ENCODE peak calls at places on chromosomes 16 and 17, in four cellular contexts. U is neuronal stem cell, S is mesenchymal stem cell, H is IMR-90. Y is an unnamed sample.

GRCh38 chr17:75183999-75184884 is 1.5 kb upstream of the SUMO2 start:
- DNase-seq in U (no peak), S (no peak), H (no peak), Y (no peak)

GRCh38 chr16:12538667-12539081 is 265.0 kb downstream of the CPPED1 start:
- DNase-seq in U (no peak), S (peak), H (no peak), Y (no peak)

GRCh38 chr17:72684405-72685020 is 408.0 kb downstream of the SLC39A11 start:
- DNase-seq in U (no peak), S (no peak), H (no peak), Y (no peak)

GRCh38 chr16:29147710-29148425 is 163.0 kb downstream of the LAT start:
- DNase-seq in U (no peak), S (no peak), H (no peak), Y (no peak)

GRCh38 chr17:74356640-74357465 is 4.8 kb downstream of the BTBD17 start:
- DNase-seq in U (no peak), S (no peak), H (no peak), Y (peak)

GRCh38 chr17:50118076-50118827 is 11.7 kb downstream of the SAMD14 start:
- DNase-seq in U (no peak), S (no peak), H (no peak), Y (no peak)

GRCh38 chr16:8819635-8820034 is 22.0 kb downstream of the PMM2 start:
- DNase-seq in U (no peak), S (no peak), H (no peak), Y (no peak)

GRCh38 chr17:36463916-36464764 is 22.3 kb upstream of the ZNHIT3 start:
- DNase-seq in U (peak), S (peak), H (peak), Y (peak)

GRCh38 chr16:3959148-3959547 is 78.6 kb upstream of the CREBBP start:
- DNase-seq in U (no peak), S (peak), H (peak), Y (no peak)

GRCh38 chr17:63961355-63962207 is 11.1 kb downstream of the SCN4A start:
- DNase-seq in U (peak), S (peak), H (peak), Y (peak)

GRCh38 chr17:28347261-28347891 is 10.0 kb downstream of the POLDIP2 start:
- DNase-seq in U (no peak), S (peak), H (peak), Y (peak)

GRCh38 chr17:57215317-57215716 is 41.0 kb upstream of the MSI2 start:
- DNase-seq in U (no peak), S (peak), H (no peak), Y (no peak)

GRCh38 chr17:73118876-73119485 is 26.5 kb upstream of the SLC39A11 start:
- DNase-seq in U (no peak), S (no peak), H (no peak), Y (no peak)

GRCh38 chr16:57152096-57153093 is 33.4 kb downstream of the PSME3IP1 start:
- DNase-seq in U (no peak), S (no peak), H (no peak), Y (no peak)

GRCh38 chr17:29133146-29133713 is 47.0 kb downstream of the MYO18A start:
- DNase-seq in U (no peak), S (peak), H (peak), Y (peak)

GRCh38 chr16:27843800-27844199 is 219.7 kb downstream of the GSG1L start:
- DNase-seq in U (no peak), S (no peak), H (no peak), Y (peak)

GRCh38 chr16:53515259-53515658 is 12.2 kb upstream of the AKTIP start:
- DNase-seq in U (no peak), S (no peak), H (peak), Y (no peak)

GRCh38 chr17:50560931-50561750 is 626 bp downstream of the CACNA1G start:
- DNase-seq in U (no peak), S (no peak), H (no peak), Y (peak)

GRCh38 chr17:48392836-48393235 is 37.2 kb downstream of the SKAP1 start:
- DNase-seq in U (no peak), S (peak), H (no peak), Y (no peak)

GRCh38 chr16:70593544-70593943 is 52.8 kb upstream of the IL34 start:
- DNase-seq in U (no peak), S (no peak), H (no peak), Y (no peak)

GRCh38 chr16:57534881-57535658 is 1.3 kb downstream of the CCDC102A start:
- DNase-seq in U (no peak), S (no peak), H (no peak), Y (peak)

GRCh38 chr16:1822801-1823200 is 3.8 kb downstream of the HAGH start:
- DNase-seq in U (no peak), S (no peak), H (no peak), Y (no peak)

GRCh38 chr16:23947838-23948237 is 112.1 kb downstream of the PRKCB start:
- DNase-seq in U (no peak), S (no peak), H (no peak), Y (no peak)

GRCh38 chr17:35057332-35057915 is 6.1 kb downstream of the RFFL start:
- DNase-seq in U (no peak), S (no peak), H (no peak), Y (no peak)

GRCh38 chr17:72519598-72519936 is 398.7 kb downstream of the SOX9 start:
- DNase-seq in U (no peak), S (no peak), H (no peak), Y (no peak)

GRCh38 chr16:87812200-87812656 is 46.4 kb upstream of the KLHDC4 start:
- DNase-seq in U (no peak), S (no peak), H (no peak), Y (no peak)

GRCh38 chr16:87806246-87806607 is 40.4 kb upstream of the KLHDC4 start:
- DNase-seq in U (no peak), S (peak), H (peak), Y (no peak)

GRCh38 chr16:87808108-87808507 is 42.3 kb upstream of the KLHDC4 start:
- DNase-seq in U (no peak), S (no peak), H (no peak), Y (no peak)

GRCh38 chr16:87806608-87807546 is 41.1 kb upstream of the KLHDC4 start:
- DNase-seq in U (no peak), S (peak), H (peak), Y (peak)

GRCh38 chr16:87809150-87809902 is 43.5 kb upstream of the KLHDC4 start:
- DNase-seq in U (no peak), S (no peak), H (peak), Y (no peak)
- H3K9ac ChIP-seq in U (no peak), S (no peak), H (no peak), Y (no peak)

DNA sequence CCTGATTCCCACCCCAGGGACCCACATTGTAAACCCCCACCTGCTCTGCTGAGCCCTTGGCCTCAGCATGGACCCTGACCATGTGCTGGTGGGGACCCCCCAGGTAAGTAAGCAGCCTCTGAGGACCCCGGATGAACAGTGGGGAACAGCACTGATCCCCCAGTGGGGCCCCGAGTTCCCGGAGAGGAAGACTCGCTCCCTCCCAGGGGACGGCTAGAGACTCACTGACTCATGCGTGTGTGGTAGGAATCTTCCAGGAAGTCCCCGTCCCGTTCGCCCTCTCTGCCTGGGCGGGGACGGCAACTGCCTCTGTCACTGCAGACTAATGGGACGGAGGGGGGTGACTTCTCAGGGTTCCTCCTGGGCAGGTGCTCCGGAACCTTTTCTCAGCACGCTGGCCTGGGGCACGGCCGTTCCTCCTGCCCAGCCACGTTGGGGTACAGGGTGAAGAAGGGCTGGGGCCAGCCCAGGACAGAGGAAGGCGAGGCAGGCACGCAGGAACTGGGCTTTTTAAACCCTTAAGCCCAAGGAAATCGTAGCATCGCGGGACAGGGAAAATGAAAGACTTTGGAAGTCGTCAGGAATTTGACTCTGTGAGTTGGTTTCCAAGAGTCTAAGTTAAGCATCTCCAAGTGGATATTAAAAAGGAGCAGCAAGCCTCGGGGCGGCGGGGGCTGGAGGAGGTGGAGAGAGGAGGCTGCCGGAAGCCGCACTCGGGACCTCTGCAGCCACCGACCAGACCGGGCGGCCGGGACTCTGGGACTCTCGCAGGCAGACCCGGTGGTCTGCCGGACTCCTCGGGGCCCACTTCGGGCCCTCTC is 178.7 kb downstream of the SEC14L1 start:
- DNase-seq in U (no peak), S (peak), H (peak), Y (peak)
- H2AK5ac ChIP-seq in U (peak), S (peak), H (peak), Y (no peak)

DNA sequence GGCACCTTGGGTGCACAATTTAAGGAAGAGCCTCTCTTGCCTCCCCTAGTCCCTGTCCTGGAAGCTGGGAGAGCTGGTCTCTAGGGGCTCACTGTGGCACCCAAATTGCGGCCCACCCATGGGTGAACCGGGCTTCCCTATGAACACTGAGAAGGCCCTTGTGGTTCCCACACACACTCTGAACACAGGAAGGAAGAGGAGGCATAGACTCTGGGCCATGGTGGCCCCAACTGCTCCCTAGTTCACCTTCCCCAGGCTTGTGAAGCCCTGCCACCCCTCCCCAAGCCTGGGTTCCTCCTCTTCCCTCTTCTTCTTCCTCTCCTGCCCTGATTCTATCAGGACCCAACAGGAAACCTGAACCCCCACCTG is 10.5 kb downstream of the SREBF1 start:
- DNase-seq in U (no peak), S (no peak), H (no peak), Y (no peak)
- H3K27ac ChIP-seq in U (no peak), S (no peak), H (no peak), Y (no peak)

GRCh38 chr17:7034955-7035590 is 742 bp upstream of the SLC16A13 start:
- DNase-seq in U (no peak), S (no peak), H (no peak), Y (no peak)

GRCh38 chr17:7035591-7036368 is at the start of gene SLC16A13:
- DNase-seq in U (peak), S (peak), H (peak), Y (peak)

GRCh38 chr17:7041607-7042506 is 2.0 kb downstream of the SLC16A11 start:
- DNase-seq in U (no peak), S (no peak), H (no peak), Y (peak)

GRCh38 chr17:7042507-7043194 is 1.2 kb downstream of the SLC16A11 start:
- DNase-seq in U (no peak), S (no peak), H (no peak), Y (peak)

GRCh38 chr17:7038025-7038862 is 2.4 kb downstream of the SLC16A13 start:
- DNase-seq in U (no peak), S (no peak), H (no peak), Y (peak)
- H3K9ac ChIP-seq in U (peak), S (no peak), H (no peak), Y (no peak)

GRCh38 chr17:42121066-42121769 is at the start of gene KAT2A:
- DNase-seq in U (peak), S (peak), H (peak), Y (peak)
- H2AK5ac ChIP-seq in U (peak), S (no peak), H (peak), Y (no peak)

DNA sequence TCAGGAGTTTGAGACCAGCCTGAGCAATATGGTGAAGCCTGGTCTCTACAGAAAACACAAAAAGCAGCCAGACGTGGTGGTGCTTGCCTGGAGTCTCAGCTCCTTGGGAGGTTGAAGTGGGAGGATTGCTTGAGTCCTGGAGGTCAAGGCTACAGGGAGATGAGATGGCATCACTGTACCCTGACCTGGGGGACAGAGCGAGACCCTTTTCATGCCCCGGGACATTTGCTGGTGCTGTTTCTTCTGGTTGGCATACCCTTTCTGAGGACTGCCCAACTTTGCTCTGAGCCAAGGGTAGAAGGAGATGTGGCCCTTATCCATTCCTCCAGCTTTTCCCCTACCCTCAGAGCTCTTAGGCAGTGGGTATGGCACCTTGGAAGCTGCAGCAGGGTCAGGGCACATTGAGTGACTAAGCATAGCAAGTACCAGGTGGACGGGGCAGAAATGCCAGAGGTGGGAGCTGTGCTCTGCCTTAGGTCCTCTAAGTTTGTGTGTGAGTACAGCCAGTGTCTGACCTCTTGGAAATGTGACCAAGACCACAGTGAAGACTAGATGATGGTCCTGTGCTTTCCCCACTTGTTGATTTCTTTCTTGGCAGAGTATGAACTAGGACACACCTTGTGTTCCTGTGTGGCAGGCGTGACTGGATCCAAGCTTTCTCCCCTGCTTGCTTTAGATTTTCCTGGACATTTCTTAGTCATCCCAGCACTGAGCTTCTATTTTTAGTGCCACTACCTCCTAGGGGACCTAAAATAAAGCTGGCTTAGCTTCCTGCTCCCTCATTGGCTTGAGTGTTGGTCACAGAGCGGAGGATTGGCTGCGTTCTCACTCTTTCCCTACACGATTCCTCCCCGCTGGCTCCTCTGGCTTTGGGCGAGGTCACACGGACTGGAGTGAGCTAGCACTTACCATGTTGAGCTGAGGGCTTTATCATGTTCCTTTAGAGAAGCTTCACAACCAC is 9.9 kb upstream of the EDC4 start:
- DNase-seq in U (no peak), S (peak), H (peak), Y (no peak)
- H3K27ac ChIP-seq in U (no peak), S (no peak), H (no peak), Y (no peak)

GRCh38 chr16:11521019-11521418 is 65.7 kb downstream of the LITAF start:
- DNase-seq in U (no peak), S (no peak), H (no peak), Y (no peak)

GRCh38 chr16:11528053-11528452 is 58.7 kb downstream of the LITAF start:
- DNase-seq in U (no peak), S (no peak), H (no peak), Y (no peak)

GRCh38 chr16:11530171-11530940 is 56.4 kb downstream of the LITAF start:
- DNase-seq in U (no peak), S (no peak), H (peak), Y (no peak)

GRCh38 chr16:11524098-11524760 is 62.5 kb downstream of the LITAF start:
- DNase-seq in U (no peak), S (no peak), H (no peak), Y (no peak)

DNA sequence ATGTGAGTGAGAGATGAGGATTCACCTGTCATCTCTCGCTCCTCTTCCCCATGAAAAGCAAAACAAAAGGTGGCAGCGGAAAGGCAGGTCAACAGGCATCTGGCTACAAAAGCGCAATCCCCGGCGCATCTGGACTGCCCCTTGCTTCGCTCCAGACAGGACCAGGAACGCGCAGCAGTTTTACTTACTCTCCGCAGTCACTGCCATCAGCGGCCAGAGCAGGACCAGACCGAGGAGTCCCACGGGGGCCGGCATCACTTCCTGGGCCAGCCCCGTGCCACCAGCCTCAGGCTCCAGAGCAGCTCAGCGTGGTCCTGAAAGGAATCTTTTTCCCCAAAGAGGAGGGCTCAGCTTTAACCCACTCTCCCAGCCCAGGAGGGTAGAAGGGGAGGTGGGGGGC is 59.8 kb downstream of the LITAF start:
- DNase-seq in U (no peak), S (no peak), H (no peak), Y (peak)
- H3K9ac ChIP-seq in U (no peak), S (no peak), H (no peak), Y (no peak)

GRCh38 chr17:2283302-2283701 is 20.3 kb downstream of the SMG6 start:
- DNase-seq in U (no peak), S (peak), H (peak), Y (no peak)
- H2AK5ac ChIP-seq in U (no peak), S (no peak), H (no peak), Y (no peak)

GRCh38 chr16:87343753-87344050 is 26.5 kb upstream of the C16orf95 start:
- DNase-seq in U (no peak), S (no peak), H (no peak), Y (no peak)

GRCh38 chr16:87344931-87345631 is 27.9 kb upstream of the C16orf95 start:
- DNase-seq in U (no peak), S (no peak), H (no peak), Y (peak)

GRCh38 chr16:87346517-87347060 is 29.4 kb upstream of the C16orf95 start:
- DNase-seq in U (no peak), S (no peak), H (no peak), Y (no peak)

GRCh38 chr16:87344165-87344930 is 27.2 kb upstream of the C16orf95 start:
- DNase-seq in U (no peak), S (no peak), H (no peak), Y (no peak)

DNA sequence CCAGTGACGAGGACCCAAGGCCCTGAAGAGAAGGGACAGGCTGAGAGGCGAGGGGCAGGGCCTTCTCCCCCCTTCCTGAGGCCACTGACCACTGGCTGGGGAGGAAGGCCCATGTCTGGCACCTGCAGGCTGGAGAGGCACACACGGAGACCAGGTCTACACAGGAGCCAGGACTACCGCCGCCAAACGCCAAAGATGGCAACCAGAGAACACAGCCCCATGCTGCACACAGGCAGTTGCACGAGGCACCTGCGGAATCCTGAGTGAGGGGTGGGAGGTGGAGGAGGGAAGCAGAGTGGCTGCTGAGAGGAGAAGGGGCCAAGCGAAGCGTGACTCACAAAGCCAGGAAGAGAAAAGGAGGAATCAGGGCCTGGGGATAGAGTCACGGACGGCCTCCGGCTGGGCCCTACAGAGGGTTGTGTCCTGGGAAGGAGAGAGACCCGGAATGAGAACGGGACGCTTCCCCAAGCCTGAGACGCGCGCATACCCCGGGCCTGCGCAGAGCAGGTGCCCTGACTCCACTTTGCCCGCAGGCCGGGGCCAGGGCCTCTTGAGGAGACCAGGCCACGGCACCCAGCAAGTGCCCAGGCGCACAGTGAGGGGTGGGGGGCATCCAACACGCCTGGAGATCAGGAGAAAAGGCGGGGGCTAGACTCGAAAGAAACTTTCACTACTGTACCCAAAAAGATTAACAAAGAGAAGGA is 28.7 kb upstream of the C16orf95 start:
- DNase-seq in U (no peak), S (no peak), H (no peak), Y (no peak)
- H3K27ac ChIP-seq in U (peak), S (no peak), H (no peak), Y (no peak)

DNA sequence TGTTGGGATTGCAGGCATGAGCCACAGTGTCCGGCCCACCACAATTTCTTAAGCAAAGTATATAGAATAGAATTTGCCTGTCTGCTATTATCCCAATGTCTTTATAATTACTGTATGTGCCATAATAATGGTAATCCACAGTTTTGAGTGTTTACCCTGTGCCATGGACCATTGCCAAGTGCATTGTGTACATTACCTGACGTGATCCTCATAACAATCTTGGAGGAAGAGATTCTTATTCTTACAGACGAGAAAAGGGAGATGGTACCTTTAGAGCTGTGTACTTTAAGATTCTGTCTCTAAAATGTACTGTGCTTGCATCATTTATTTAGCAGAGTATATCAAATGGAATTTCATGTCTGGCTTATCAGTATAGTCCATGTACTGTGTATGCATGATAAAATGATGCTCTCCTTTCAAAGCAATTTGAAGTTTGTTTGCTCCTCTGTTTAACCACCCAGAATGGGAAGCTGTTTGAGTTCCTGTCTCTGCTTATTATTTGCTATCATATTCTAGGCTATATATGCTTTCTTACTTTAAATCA is 13.8 kb upstream of the CDR2 start:
- DNase-seq in U (no peak), S (no peak), H (peak), Y (no peak)
- H3K9ac ChIP-seq in U (no peak), S (no peak), H (no peak), Y (no peak)

Y was measured in H9.